ENCODE peak calls at places on chromosomes 2 and 18, in eight cellular contexts. One of them, this sample, is unnamed.

GRCh38 chr2:10839813-10840212 is 27.2 kb upstream of the PDIA6 start:
- DNase-seq in PC-9: no peak
- DNase-seq in Caco-2: peak
- DNase-seq in psoas muscle: no peak
- DNase-seq in CD4-positive, alpha-beta T cell: no peak
- DNase-seq in mesothelial cell of epicardium: no peak
- DNase-seq in upper lobe of right lung: no peak
- DNase-seq in HFFc6: no peak
- DNase-seq in this sample: no peak

GRCh38 chr18:72674710-72675109 is 130.6 kb upstream of the CBLN2 start:
- DNase-seq in CD4-positive, alpha-beta T cell: no peak
- DNase-seq in PC-9: no peak
- DNase-seq in upper lobe of right lung: no peak
- DNase-seq in psoas muscle: no peak
- DNase-seq in HFFc6: no peak
- DNase-seq in mesothelial cell of epicardium: no peak
- DNase-seq in Caco-2: no peak
- DNase-seq in this sample: no peak

GRCh38 chr18:32771871-32772499 is 838 bp downstream of the KLHL14 start:
- DNase-seq in CD4-positive, alpha-beta T cell: no peak
- DNase-seq in psoas muscle: no peak
- DNase-seq in mesothelial cell of epicardium: no peak
- DNase-seq in PC-9: no peak
- DNase-seq in Caco-2: no peak
- DNase-seq in HFFc6: no peak
- DNase-seq in upper lobe of right lung: no peak
- DNase-seq in this sample: no peak

GRCh38 chr18:65983750-65984149 is 232.9 kb downstream of the CDH7 start:
- DNase-seq in psoas muscle: no peak
- DNase-seq in upper lobe of right lung: no peak
- DNase-seq in mesothelial cell of epicardium: no peak
- DNase-seq in HFFc6: no peak
- DNase-seq in CD4-positive, alpha-beta T cell: no peak
- DNase-seq in PC-9: no peak
- DNase-seq in Caco-2: no peak
- DNase-seq in this sample: no peak

GRCh38 chr2:132420776-132421175 is 4.2 kb downstream of the GPR39 start:
- DNase-seq in mesothelial cell of epicardium: no peak
- DNase-seq in upper lobe of right lung: no peak
- DNase-seq in Caco-2: no peak
- DNase-seq in HFFc6: peak
- DNase-seq in PC-9: no peak
- DNase-seq in psoas muscle: no peak
- DNase-seq in CD4-positive, alpha-beta T cell: no peak
- DNase-seq in this sample: no peak

GRCh38 chr2:108074945-108075344 is 88.6 kb downstream of the SLC5A7 start:
- DNase-seq in Caco-2: no peak
- DNase-seq in mesothelial cell of epicardium: no peak
- DNase-seq in psoas muscle: no peak
- DNase-seq in HFFc6: no peak
- DNase-seq in upper lobe of right lung: no peak
- DNase-seq in CD4-positive, alpha-beta T cell: no peak
- DNase-seq in PC-9: no peak
- DNase-seq in this sample: no peak

GRCh38 chr2:228938629-228939028 is 332.5 kb downstream of the PID1 start:
- DNase-seq in mesothelial cell of epicardium: no peak
- DNase-seq in PC-9: no peak
- DNase-seq in CD4-positive, alpha-beta T cell: no peak
- DNase-seq in Caco-2: no peak
- DNase-seq in upper lobe of right lung: no peak
- DNase-seq in HFFc6: peak
- DNase-seq in psoas muscle: no peak
- DNase-seq in this sample: no peak

GRCh38 chr2:48315847-48316194 is 214.1 kb upstream of the STON1 start:
- DNase-seq in HFFc6: no peak
- DNase-seq in CD4-positive, alpha-beta T cell: no peak
- DNase-seq in psoas muscle: no peak
- DNase-seq in upper lobe of right lung: no peak
- DNase-seq in Caco-2: peak
- DNase-seq in PC-9: no peak
- DNase-seq in mesothelial cell of epicardium: no peak
- DNase-seq in this sample: no peak

GRCh38 chr2:187438459-187438858 is 9.6 kb downstream of the CALCRL start:
- DNase-seq in HFFc6: no peak
- DNase-seq in mesothelial cell of epicardium: no peak
- DNase-seq in psoas muscle: no peak
- DNase-seq in CD4-positive, alpha-beta T cell: no peak
- DNase-seq in upper lobe of right lung: no peak
- DNase-seq in Caco-2: no peak
- DNase-seq in PC-9: no peak
- DNase-seq in this sample: no peak

GRCh38 chr18:60667016-60667415 is 294.4 kb upstream of the MC4R start:
- DNase-seq in mesothelial cell of epicardium: no peak
- DNase-seq in CD4-positive, alpha-beta T cell: no peak
- DNase-seq in PC-9: no peak
- DNase-seq in HFFc6: no peak
- DNase-seq in upper lobe of right lung: no peak
- DNase-seq in psoas muscle: no peak
- DNase-seq in Caco-2: no peak
- DNase-seq in this sample: no peak

GRCh38 chr2:42856891-42857632 is 64.7 kb upstream of the HAAO start:
- DNase-seq in PC-9: no peak
- DNase-seq in upper lobe of right lung: peak
- DNase-seq in psoas muscle: no peak
- DNase-seq in CD4-positive, alpha-beta T cell: no peak
- DNase-seq in mesothelial cell of epicardium: no peak
- DNase-seq in Caco-2: no peak
- DNase-seq in HFFc6: no peak
- DNase-seq in this sample: no peak

GRCh38 chr18:73414598-73414997 is 546.8 kb upstream of the NETO1 start:
- DNase-seq in Caco-2: no peak
- DNase-seq in psoas muscle: no peak
- DNase-seq in upper lobe of right lung: no peak
- DNase-seq in CD4-positive, alpha-beta T cell: no peak
- DNase-seq in mesothelial cell of epicardium: no peak
- DNase-seq in PC-9: no peak
- DNase-seq in HFFc6: no peak
- DNase-seq in this sample: no peak

DNA sequence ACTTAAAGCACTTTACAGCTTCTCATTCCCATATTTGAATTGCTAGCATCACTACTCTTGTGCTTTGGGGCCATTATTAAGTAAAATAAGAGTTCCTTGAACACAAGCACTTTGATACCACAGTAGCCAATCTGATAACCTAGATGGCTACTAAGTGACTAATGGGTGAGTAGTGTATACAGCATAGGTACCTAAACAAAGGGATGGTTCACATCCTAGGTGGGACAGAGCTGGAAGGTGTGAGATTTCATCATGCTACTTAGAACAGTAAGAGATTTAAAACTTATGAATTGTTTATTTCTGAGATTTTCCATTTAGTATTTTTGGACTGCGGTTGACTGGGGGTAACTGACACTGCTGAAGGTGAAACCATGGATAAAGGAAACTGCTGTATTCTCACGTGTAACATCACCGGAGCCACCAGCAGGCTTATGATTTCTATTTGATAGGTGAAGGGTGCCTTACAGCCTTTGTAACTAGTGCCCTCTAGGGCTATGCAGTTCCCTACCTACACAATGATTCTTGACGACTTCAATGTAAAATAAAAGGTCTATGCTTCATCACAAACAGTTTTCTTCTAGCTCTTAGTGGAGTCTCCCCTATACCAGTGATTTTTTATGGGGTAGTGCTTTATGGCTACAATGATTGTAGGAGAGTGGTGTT is 22.1 kb upstream of the CRIM1 start:
- DNase-seq in Caco-2: peak
- DNase-seq in mesothelial cell of epicardium: no peak
- DNase-seq in CD4-positive, alpha-beta T cell: no peak
- DNase-seq in HFFc6: no peak
- DNase-seq in upper lobe of right lung: no peak
- DNase-seq in psoas muscle: no peak
- DNase-seq in PC-9: peak
- DNase-seq in this sample: no peak
- TF ChIP-seq CTCF in Caco-2: no peak
- TF ChIP-seq CTCF in mesothelial cell of epicardium: no peak
- TF ChIP-seq CTCF in CD4-positive, alpha-beta T cell: peak
- TF ChIP-seq CTCF in HFFc6: no peak
- TF ChIP-seq CTCF in upper lobe of right lung: no peak
- TF ChIP-seq CTCF in psoas muscle: no peak
- TF ChIP-seq CTCF in PC-9: no peak
- TF ChIP-seq CTCF in this sample: no peak

GRCh38 chr2:173963323-173963816 is 1.8 kb downstream of the SP3 start:
- DNase-seq in HFFc6: peak
- DNase-seq in CD4-positive, alpha-beta T cell: no peak
- DNase-seq in upper lobe of right lung: no peak
- DNase-seq in mesothelial cell of epicardium: no peak
- DNase-seq in psoas muscle: no peak
- DNase-seq in Caco-2: no peak
- DNase-seq in PC-9: peak
- DNase-seq in this sample: peak
- TF ChIP-seq CTCF in HFFc6: peak
- TF ChIP-seq CTCF in CD4-positive, alpha-beta T cell: peak
- TF ChIP-seq CTCF in upper lobe of right lung: peak
- TF ChIP-seq CTCF in mesothelial cell of epicardium: peak
- TF ChIP-seq CTCF in psoas muscle: peak
- TF ChIP-seq CTCF in Caco-2: peak
- TF ChIP-seq CTCF in PC-9: peak
- TF ChIP-seq CTCF in this sample: peak

GRCh38 chr2:105737980-105738657 is 6.6 kb upstream of the NCK2 start:
- DNase-seq in HFFc6: no peak
- DNase-seq in mesothelial cell of epicardium: no peak
- DNase-seq in Caco-2: no peak
- DNase-seq in CD4-positive, alpha-beta T cell: no peak
- DNase-seq in upper lobe of right lung: no peak
- DNase-seq in psoas muscle: no peak
- DNase-seq in PC-9: no peak
- DNase-seq in this sample: no peak
- TF ChIP-seq CTCF in HFFc6: no peak
- TF ChIP-seq CTCF in mesothelial cell of epicardium: no peak
- TF ChIP-seq CTCF in Caco-2: no peak
- TF ChIP-seq CTCF in CD4-positive, alpha-beta T cell: no peak
- TF ChIP-seq CTCF in upper lobe of right lung: no peak
- TF ChIP-seq CTCF in psoas muscle: no peak
- TF ChIP-seq CTCF in PC-9: no peak
- TF ChIP-seq CTCF in this sample: no peak

DNA sequence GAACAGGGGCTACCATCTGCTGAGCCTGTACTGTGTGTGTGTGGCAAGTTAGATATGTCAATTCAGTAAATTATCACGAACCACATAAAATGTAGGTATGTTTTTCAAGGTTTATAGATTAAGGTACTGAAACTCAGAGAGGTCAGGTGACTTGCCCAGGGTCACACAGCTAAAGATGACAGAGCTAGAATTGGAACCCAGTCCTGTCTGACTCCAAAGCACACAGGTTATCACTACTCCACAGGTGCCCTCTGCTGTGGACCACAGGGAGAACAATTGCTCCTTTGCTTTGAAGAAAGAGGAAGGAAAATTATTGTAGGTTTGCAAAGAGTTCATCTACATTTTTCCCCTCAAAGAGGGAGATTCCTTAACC is 229.7 kb upstream of the AGAP1 start:
- DNase-seq in upper lobe of right lung: no peak
- DNase-seq in HFFc6: no peak
- DNase-seq in mesothelial cell of epicardium: no peak
- DNase-seq in CD4-positive, alpha-beta T cell: no peak
- DNase-seq in psoas muscle: no peak
- DNase-seq in Caco-2: no peak
- DNase-seq in PC-9: no peak
- DNase-seq in this sample: no peak
- TF ChIP-seq CTCF in upper lobe of right lung: no peak
- TF ChIP-seq CTCF in HFFc6: no peak
- TF ChIP-seq CTCF in mesothelial cell of epicardium: no peak
- TF ChIP-seq CTCF in CD4-positive, alpha-beta T cell: no peak
- TF ChIP-seq CTCF in psoas muscle: no peak
- TF ChIP-seq CTCF in Caco-2: no peak
- TF ChIP-seq CTCF in PC-9: no peak
- TF ChIP-seq CTCF in this sample: no peak

DNA sequence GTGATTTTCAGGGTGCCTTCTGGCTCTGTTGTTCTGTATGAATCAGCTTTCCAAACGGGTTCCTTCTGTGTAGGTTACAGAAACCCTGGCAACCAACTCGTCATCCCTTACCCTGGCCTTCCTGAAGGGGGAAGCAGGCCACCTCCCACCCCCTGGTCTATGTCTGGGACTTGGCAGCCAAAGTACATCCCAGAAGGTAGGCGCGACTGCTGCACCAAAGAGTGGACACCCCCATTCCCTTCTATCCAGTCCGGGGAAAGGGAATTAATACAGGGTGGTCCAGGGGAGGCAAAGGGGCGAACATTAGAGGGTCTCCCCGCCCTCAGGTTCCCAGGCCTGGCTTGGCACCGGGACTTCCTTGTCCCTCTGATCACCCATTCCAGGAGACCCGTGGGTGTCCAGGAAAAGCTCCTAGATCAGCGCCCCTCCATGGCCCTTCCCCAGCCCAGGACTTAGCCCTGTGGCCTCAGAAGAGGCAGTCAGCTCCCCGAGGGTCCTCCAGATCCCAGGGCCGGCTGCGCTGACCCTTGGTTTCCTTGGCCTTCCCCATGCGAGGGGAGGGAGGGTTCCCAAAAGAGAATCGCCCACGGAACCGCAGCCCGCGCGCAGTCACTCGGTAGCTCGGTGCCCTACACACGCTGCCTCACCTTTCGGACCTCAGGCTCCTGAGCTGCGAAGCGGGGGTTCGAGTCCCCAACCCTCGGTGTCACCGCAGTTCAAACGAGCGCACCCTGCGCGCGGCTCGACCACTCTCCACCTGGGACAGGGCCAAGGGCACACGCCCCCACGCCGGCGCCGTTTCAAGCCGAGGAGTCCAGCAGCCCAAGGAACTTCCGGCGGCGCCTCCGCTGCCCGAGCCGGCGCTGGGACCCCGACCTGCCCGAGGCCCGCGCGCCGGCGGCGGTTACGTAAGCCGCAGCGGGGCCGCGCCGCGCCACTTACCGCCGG is at the start of gene PER2:
- DNase-seq in CD4-positive, alpha-beta T cell: no peak
- DNase-seq in psoas muscle: peak
- DNase-seq in upper lobe of right lung: peak
- DNase-seq in mesothelial cell of epicardium: no peak
- DNase-seq in HFFc6: peak
- DNase-seq in Caco-2: peak
- DNase-seq in PC-9: peak
- DNase-seq in this sample: peak
- TF ChIP-seq CTCF in CD4-positive, alpha-beta T cell: no peak
- TF ChIP-seq CTCF in psoas muscle: no peak
- TF ChIP-seq CTCF in upper lobe of right lung: peak
- TF ChIP-seq CTCF in mesothelial cell of epicardium: no peak
- TF ChIP-seq CTCF in HFFc6: peak
- TF ChIP-seq CTCF in Caco-2: no peak
- TF ChIP-seq CTCF in PC-9: peak
- TF ChIP-seq CTCF in this sample: no peak

GRCh38 chr2:22143840-22144239 is 1020.1 kb downstream of the TDRD15 start:
- DNase-seq in mesothelial cell of epicardium: no peak
- DNase-seq in psoas muscle: no peak
- DNase-seq in upper lobe of right lung: no peak
- DNase-seq in Caco-2: no peak
- DNase-seq in CD4-positive, alpha-beta T cell: no peak
- DNase-seq in PC-9: no peak
- DNase-seq in HFFc6: no peak
- DNase-seq in this sample: no peak
- TF ChIP-seq CTCF in mesothelial cell of epicardium: no peak
- TF ChIP-seq CTCF in psoas muscle: no peak
- TF ChIP-seq CTCF in upper lobe of right lung: no peak
- TF ChIP-seq CTCF in Caco-2: no peak
- TF ChIP-seq CTCF in CD4-positive, alpha-beta T cell: no peak
- TF ChIP-seq CTCF in PC-9: no peak
- TF ChIP-seq CTCF in HFFc6: no peak
- TF ChIP-seq CTCF in this sample: no peak